ENCODE peak calls at places on chromosomes 12 and 14, in seven cellular contexts. R is K562, E is stomach, Z is upper lobe of left lung, B is ovary, G is tibial nerve, P is sigmoid colon. H is an unnamed sample. For H3K27me3, the result is how much of the 10 kb centered on the place peaks cover.

GRCh38 chr12:65934480-65935115 is 110.3 kb downstream of the HMGA2 start:
- DNase-seq in R (no peak), G (no peak), P (no peak), Z (no peak), B (no peak), E (no peak), H (no peak)

GRCh38 chr14:102498005-102498677 is 11.4 kb downstream of the ANKRD9 start:
- DNase-seq in Z (peak), E (no peak), G (no peak), P (no peak), R (peak), B (no peak), H (no peak)

GRCh38 chr12:4807813-4808212 is 87.6 kb downstream of the GALNT8 start:
- DNase-seq in P (no peak), B (no peak), Z (no peak), G (no peak), E (no peak), R (no peak), H (no peak)

GRCh38 chr12:83432176-83432719 is 745.5 kb downstream of the TMTC2 start:
- DNase-seq in P (no peak), R (no peak), B (no peak), E (no peak), G (no peak), Z (no peak), H (no peak)

GRCh38 chr12:76091245-76091757 is 6.8 kb upstream of the NAP1L1 start:
- DNase-seq in Z (no peak), B (no peak), E (no peak), R (no peak), P (no peak), G (no peak), H (no peak)

GRCh38 chr12:122413516-122414404 is 8.7 kb downstream of the CLIP1 start:
- DNase-seq in Z (no peak), E (no peak), B (no peak), P (no peak), G (no peak), R (no peak), H (no peak)

GRCh38 chr12:45415393-45415817 is 199.5 kb downstream of the ANO6 start:
- DNase-seq in Z (no peak), G (peak), R (no peak), P (peak), E (no peak), B (no peak), H (no peak)

GRCh38 chr12:63955831-63956685 is 111.6 kb downstream of the SRGAP1 start:
- DNase-seq in G (peak), P (peak), E (no peak), B (no peak), R (no peak), Z (no peak), H (peak)

GRCh38 chr12:26195641-26196423 is 459 bp downstream of the SSPN start:
- DNase-seq in P (peak), G (peak), Z (peak), B (peak), E (peak), R (no peak), H (peak)

GRCh38 chr14:87575378-87575777 is 417.6 kb downstream of the GALC start:
- DNase-seq in Z (no peak), R (no peak), E (no peak), B (no peak), P (no peak), G (no peak), H (no peak)

GRCh38 chr14:30521899-30522736 is 36.8 kb upstream of the G2E3 start:
- DNase-seq in E (no peak), P (no peak), G (no peak), R (peak), B (no peak), Z (no peak), H (no peak)

GRCh38 chr12:32146074-32146873 is 39.6 kb downstream of the BICD1 start:
- DNase-seq in Z (no peak), B (no peak), E (no peak), G (no peak), R (no peak), P (no peak), H (no peak)

GRCh38 chr12:37545759-37546158 is 770.8 kb upstream of the ALG10B start:
- DNase-seq in Z (no peak), B (no peak), P (no peak), E (no peak), R (no peak), G (no peak), H (no peak)

GRCh38 chr14:53655080-53655785 is 301.4 kb downstream of the BMP4 start:
- DNase-seq in G (no peak), B (no peak), Z (no peak), R (no peak), P (no peak), E (no peak), H (no peak)

GRCh38 chr14:73472182-73473114 is 14.1 kb upstream of the NUMB start:
- DNase-seq in B (no peak), E (no peak), Z (no peak), G (peak), P (no peak), R (peak), H (no peak)

GRCh38 chr12:49283541-49284429 is 11.2 kb upstream of the PRPH start:
- DNase-seq in P (no peak), R (peak), G (no peak), B (no peak), E (no peak), Z (peak), H (no peak)

DNA sequence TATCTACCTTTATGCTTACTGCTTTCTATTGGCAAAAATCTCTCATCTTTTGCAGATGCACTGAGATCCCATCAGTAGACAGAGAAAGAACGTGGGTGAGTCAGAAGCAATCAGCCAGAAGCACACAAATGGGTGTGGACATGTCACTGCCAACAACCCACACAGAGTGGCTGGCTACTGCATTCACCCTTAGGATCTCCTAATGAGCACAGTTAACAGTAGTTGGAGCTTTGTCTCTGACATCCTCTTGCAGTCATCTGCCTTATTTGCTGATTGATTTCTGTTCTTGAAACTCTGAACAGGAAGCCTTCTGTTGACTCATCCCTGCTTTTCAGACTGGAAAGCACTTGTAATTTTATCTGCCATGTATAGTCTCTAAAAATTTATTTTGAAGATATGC is 117.2 kb downstream of the RGS6 start:
- DNase-seq in G (no peak), E (no peak), Z (no peak), P (no peak), B (no peak), R (no peak), H (no peak)
- TF ChIP-seq EP300 in G (no peak), E (no peak), Z (no peak), P (no peak), B (no peak), R (no peak), H (no peak)

GRCh38 chr14:20331048-20331613 is 1.9 kb downstream of the CCNB1IP1 start:
- DNase-seq in G (no peak), Z (no peak), E (no peak), P (no peak), B (no peak), R (no peak), H (no peak)

GRCh38 chr14:20332386-20332945 is 613 bp downstream of the CCNB1IP1 start:
- DNase-seq in P (no peak), G (no peak), Z (no peak), B (no peak), R (peak), E (no peak), H (no peak)

GRCh38 chr14:20327005-20327869 is 5.8 kb downstream of the CCNB1IP1 start:
- DNase-seq in B (no peak), R (no peak), E (no peak), Z (no peak), G (peak), P (no peak), H (no peak)

GRCh38 chr14:20329355-20329754 is 3.7 kb downstream of the CCNB1IP1 start:
- DNase-seq in Z (no peak), E (no peak), B (no peak), P (no peak), G (no peak), R (no peak), H (no peak)

DNA sequence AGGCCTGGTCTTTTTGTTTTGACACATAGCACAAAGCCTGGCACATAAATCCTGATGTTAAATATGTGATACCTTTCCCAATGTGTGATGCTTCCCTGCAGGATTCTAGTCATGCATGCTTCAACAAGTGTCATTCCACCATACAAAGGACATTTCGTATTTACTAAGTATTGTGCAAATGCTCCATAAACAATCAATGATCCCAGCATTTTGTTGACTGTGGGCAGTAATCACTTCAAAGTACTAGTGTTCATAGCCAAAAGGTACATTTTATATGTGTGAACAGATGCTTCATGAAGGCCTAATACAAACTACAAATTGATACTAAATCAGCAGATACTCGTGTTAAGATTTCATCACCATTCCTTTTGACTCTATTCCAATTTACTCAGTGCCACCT is 4.4 kb downstream of the CCNB1IP1 start:
- DNase-seq in B (no peak), G (no peak), E (no peak), Z (no peak), P (no peak), R (no peak), H (no peak)
- TF ChIP-seq POLR2A in B (no peak), G (no peak), E (no peak), Z (no peak), P (no peak), R (no peak), H (no peak)

DNA sequence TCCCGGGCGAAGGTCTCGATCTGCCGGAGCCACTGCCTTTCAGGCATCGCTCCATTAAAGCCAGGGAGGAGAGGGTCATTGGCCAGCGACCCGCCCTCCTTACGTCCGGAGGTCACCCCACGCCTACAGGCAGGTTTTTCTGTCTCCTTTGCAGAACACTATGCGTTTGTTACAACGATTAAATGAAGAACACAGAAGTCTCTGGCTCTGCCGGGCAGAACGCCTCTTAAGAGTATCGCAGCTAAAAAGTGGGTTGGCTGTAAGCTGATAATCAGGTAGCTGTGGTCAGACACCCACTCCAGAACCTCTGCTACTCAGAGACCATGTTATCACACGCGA is 15.0 kb downstream of the OTX2 start:
- DNase-seq in P (no peak), Z (no peak), R (no peak), B (no peak), E (no peak), G (no peak), H (no peak)
- H3K27me3 ChIP-seq in P (half or more), Z (under half), R (under half), B (under half), E (half or more), G (under half), H (half or more)

GRCh38 chr14:68548194-68549056 is 244.4 kb downstream of the ZFP36L1 start:
- DNase-seq in Z (peak), E (peak), P (peak), G (peak), B (peak), R (no peak), H (peak)
- TF ChIP-seq EP300 in Z (no peak), E (peak), P (peak), G (peak), B (peak), R (no peak), H (no peak)

H was measured in suprapubic skin.